ENCODE peak calls at places on chromosomes 2 and 18, in five cellular contexts. W, C, R, A and P are unnamed samples. For H3K27me3, the result is how much of the 10 kb centered on the place peaks cover.

GRCh38 chr2:54606393-54606973 is 117.0 kb upstream of the EML6 start:
- DNase-seq in W (no peak), C (no peak), A (no peak), R (no peak), P (no peak)

GRCh38 chr18:9851511-9851910 is 34.3 kb upstream of the TXNDC2 start:
- DNase-seq in W (no peak), C (no peak), A (no peak), R (no peak), P (peak)

GRCh38 chr18:79737426-79737825 is 57.8 kb downstream of the CTDP1 start:
- DNase-seq in C (no peak), A (no peak), W (no peak), R (no peak), P (no peak)

GRCh38 chr2:160394153-160394552 is 99.5 kb downstream of the RBMS1 start:
- DNase-seq in C (no peak), A (no peak), W (no peak), R (no peak), P (no peak)

GRCh38 chr18:3612315-3612714 is 162.3 kb downstream of the TGIF1 start:
- DNase-seq in A (no peak), W (no peak), R (no peak), C (no peak), P (no peak)

GRCh38 chr18:59996370-59996966 is 96.7 kb downstream of the PMAIP1 start:
- DNase-seq in R (no peak), C (no peak), A (no peak), W (no peak), P (no peak)

GRCh38 chr2:240948086-240948485 is 42.0 kb downstream of the CROCC2 start:
- DNase-seq in W (no peak), A (no peak), R (no peak), C (no peak), P (no peak)

GRCh38 chr2:98016908-98017700 is 21.4 kb upstream of the TMEM131 start:
- DNase-seq in C (no peak), W (no peak), R (no peak), A (peak), P (no peak)

GRCh38 chr18:1539276-1539675 is 634.6 kb downstream of the ADCYAP1 start:
- DNase-seq in R (no peak), A (no peak), W (no peak), C (no peak), P (no peak)

GRCh38 chr2:120396519-120397361 is 50.8 kb downstream of the INHBB start:
- DNase-seq in W (no peak), R (no peak), C (no peak), A (no peak), P (no peak)

GRCh38 chr2:232761301-232761907 is 15.0 kb downstream of the KCNJ13 start:
- DNase-seq in A (no peak), R (no peak), W (no peak), C (no peak), P (no peak)

GRCh38 chr18:32734442-32734841 is 38.4 kb downstream of the KLHL14 start:
- DNase-seq in R (no peak), A (no peak), C (no peak), W (no peak), P (no peak)

GRCh38 chr2:32423536-32423935 is 66.7 kb downstream of the BIRC6 start:
- DNase-seq in C (no peak), R (no peak), A (no peak), W (no peak), P (no peak)
- H3K27ac ChIP-seq in C (peak), R (no peak), A (no peak), W (no peak), P (no peak)

DNA sequence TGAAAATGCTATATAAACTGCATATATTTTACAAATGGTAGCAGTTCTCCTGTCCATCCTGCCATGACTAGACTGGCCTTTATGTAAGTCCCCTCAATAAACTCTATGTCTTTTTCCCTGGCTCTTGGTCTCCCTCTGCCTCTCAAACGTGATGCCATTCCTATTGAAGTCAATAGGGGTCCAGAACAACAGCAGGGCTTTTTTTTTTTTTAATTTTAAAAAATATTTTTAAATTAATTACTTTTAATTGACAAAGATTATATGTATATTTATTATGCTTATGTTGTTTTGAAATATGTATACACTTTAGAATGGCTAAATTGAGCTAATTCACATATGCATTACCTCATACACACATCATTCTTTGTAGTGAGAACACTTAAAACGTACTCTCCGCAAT is 123.2 kb downstream of the LRRTM4 start:
- DNase-seq in C (no peak), W (no peak), R (no peak), A (no peak), P (no peak)
- TF ChIP-seq CTCF in C (no peak), W (no peak), R (no peak), A (no peak), P (no peak)

DNA sequence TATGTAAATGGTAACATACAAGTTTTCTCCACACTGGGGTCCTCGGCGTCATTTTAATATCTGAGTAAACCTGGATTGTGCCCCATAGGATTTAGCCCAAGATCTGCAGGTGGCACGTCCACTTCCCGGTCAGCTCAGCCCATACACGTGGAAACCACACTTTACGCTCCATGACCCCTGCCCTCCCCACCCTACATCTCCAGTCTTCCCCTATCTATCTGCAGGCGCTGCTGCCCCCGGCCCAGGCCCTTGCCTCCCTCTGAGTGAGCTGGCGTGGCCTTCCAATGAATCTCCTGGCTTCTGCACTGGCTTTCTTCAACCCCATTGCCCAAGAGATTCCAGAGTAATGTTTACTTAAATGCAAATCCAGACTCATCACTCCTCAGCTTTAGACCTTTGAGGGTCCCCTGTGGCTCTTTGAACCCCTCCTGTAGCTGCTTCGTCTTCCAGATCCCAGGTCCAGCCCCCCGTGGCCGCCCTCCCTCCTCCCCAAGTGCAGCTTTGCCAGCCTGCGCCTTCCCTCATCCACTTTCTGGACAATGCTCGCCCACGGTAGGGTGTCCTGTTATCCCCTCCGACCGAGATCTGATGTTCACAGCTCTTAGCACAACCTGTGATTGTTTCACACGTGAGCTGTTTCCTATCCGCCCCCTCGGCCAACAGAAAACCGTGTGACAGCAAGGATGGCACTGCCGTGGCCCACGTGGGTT is 421.4 kb upstream of the SALL3 start:
- DNase-seq in A (peak), R (no peak), C (no peak), W (no peak), P (no peak)
- H3K27me3 ChIP-seq in A (under half), R (under half), C (under half), W (under half), P (under half)

GRCh38 chr2:219125225-219125885 is 35.3 kb downstream of the NHEJ1 start:
- DNase-seq in C (peak), R (no peak), W (no peak), A (peak), P (peak)
- H3K27ac ChIP-seq in C (peak), R (no peak), W (no peak), A (no peak), P (no peak)

DNA sequence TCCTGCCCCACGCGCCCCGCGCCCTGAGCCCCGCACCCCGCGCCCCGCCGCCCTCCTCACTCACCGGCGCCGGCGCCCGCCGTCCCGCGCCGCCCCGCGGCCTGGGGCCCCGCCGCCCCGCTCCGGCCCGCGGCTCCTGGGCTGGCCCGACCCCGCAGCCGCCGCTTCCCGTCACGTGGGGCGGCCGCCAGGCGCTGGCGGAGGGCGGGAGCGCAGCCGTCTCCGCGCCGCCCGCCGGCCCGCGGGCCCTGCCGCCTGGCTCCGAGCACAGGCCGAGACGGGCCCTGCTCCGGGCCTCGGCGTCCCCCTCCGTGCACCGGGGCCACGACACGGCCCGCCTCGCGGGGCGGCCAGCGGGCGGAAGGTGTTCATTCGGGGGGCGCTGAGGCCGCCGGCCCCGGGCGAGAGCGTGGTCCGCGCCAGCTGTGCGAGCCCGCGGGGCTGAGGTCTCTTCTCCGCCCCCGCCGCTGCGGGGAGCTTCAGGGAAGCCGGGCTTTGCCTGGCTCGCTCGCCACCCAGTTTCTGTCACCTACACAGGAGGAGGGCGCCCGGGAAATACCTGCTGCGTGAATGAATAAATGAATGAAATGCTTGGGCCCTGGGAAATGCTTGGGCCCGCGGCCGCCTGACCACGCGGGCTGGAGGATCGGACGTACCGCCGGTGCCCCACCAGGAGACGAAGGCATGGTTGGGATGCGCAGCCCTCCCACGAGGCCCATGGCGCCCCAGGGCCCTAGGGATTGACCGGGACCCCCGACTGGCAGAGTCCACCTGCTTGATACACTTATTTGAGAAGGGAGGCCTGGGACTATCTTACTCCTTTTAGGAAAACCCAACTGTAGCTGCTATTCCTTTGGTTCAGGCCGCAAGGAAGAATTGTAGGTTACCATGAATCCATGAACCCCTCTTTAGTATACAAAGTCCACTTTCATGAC is at the start of gene TGFBRAP1:
- DNase-seq in C (no peak), R (no peak), A (no peak), W (peak), P (peak)
- TF ChIP-seq CTCF in C (no peak), R (no peak), A (no peak), W (no peak), P (no peak)

GRCh38 chr18:50558948-50559749 is 738 bp upstream of the MAPK4 start:
- DNase-seq in C (no peak), A (no peak), R (no peak), W (no peak), P (no peak)

GRCh38 chr18:50558157-50558556 is 1.7 kb upstream of the MAPK4 start:
- DNase-seq in R (no peak), C (no peak), W (no peak), A (no peak), P (no peak)

GRCh38 chr18:50562686-50563085 is 2.8 kb downstream of the MAPK4 start:
- DNase-seq in W (no peak), A (no peak), C (no peak), R (no peak), P (no peak)

GRCh38 chr18:50560681-50561629 is 1.1 kb downstream of the MAPK4 start:
- DNase-seq in A (no peak), R (no peak), C (peak), W (no peak), P (no peak)

GRCh38 chr18:50559750-50560680 is at the start of gene MAPK4:
- DNase-seq in A (no peak), C (peak), W (no peak), R (no peak), P (peak)
- H3K27me3 ChIP-seq in A (under half), C (under half), W (under half), R (under half), P (under half)

DNA sequence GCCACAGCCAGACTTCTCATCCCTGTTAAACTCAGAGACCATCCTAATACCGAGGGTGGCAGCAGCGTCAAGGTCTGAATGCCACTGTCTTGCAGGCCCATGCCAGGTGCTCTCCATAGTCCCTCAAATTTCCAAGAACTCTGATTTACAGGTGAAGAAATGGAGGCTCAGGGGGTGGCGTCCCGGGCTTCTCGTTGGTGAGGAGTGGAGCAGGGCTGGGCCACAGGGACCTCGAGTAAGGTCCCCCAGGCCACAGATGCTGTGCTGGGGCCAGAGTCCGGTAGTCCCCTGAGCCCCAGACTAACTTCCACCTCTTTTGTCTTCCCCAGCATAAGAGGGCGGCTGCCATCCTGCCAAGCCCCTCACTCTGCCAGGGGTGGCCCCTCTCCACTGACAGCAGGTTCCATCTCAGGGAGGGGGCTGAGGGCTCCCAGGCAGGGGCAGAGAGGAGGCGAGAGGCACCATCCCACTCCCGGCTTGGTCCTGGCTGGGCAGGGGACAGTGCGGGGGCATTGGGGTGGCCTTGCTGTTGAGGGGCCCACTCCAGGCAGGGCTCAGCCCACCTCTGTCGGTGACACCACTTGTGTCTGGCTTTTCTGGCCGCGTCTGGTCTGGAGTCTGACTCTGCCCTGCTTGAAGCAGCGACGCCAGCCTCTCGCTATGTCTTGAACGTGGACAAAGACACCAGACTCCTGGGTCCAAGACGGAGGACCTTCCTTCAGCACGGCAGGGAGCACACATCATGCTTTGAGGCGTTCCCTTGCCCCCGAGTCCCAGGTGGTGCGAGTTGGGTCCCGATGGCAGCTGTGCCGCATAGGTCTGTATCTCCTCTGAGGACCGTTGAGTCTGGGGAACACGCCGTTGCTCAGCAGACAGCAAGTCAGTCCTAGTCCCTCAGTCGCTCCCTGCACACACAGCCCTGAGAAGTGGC is 15.9 kb upstream of the KLHL30 start:
- DNase-seq in A (no peak), R (no peak), C (no peak), W (no peak), P (peak)
- H3K27ac ChIP-seq in A (no peak), R (no peak), C (no peak), W (no peak), P (no peak)

DNA sequence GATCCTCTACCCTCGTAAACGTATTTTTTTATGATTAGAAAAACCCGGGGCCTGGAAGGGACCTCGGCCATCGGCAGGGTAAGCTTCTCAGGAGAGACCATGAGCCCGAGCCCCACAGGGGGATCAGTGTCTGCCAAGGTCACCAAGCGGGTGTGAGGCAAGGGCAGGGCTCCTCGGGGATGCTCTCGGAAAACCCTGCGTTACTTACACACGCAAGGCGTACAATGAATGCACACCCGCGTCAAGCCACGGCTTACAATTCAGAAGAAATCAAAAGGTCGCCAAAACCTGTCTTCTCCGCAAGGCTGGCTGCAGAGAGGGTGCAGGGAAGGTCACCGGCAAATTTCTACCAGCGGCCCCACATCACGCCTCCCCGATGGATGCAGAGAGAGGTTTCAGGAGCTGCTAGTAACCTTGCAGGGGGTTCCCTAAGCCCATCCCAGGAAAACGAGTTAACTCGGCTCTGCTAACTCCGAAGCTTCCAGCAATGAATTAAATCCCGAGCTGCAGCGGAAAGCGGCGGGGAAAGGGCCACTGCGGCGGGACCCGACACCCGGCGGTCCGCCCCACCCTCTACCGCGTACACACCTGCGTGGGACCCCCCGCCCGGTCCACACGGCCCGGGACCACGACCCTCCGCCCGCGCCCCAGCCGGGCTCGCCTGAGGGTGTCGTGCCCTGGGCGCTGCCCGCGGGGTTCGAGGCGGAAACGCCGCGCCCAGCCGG is 608 bp downstream of the ST3GAL5 start:
- DNase-seq in C (peak), W (no peak), A (no peak), R (no peak), P (peak)
- TF ChIP-seq CTCF in C (no peak), W (no peak), A (no peak), R (no peak), P (no peak)